ENCODE peak calls at places on chromosomes 13 and 19, in nine cellular contexts. K is hypothalamus; C is ovary; P is SK-N-MC; N is AG09319; F is GM12891; W is stimulated activated CD8-positive, alpha-beta memory T cell treated with anti-CD3 and anti-CD28 coated beads, Interleukin-4, amount 100 ng/mL, for 48 hours; G is RWPE1; Z is mucosa of descending colon. Q is an unnamed sample.
A peak's percentile ranks its signal among the peaks of the same experiment; 100 is the strongest.

GRCh38 chr13:61852116-61852515 is 436.5 kb upstream of the PCDH20 start:
- DNase-seq in W (no peak), Z (no peak), F (no peak), K (no peak), G (no peak), N (no peak), P (peak; percentile 34), C (no peak), Q (no peak)

GRCh38 chr13:113211774-113212173 is 2.4 kb downstream of the CUL4A start:
- DNase-seq in C (no peak), K (no peak), W (no peak), G (no peak), F (no peak), P (no peak), Z (no peak), N (no peak), Q (no peak)

GRCh38 chr13:70394149-70394548 is 285.9 kb upstream of the KLHL1 start:
- DNase-seq in Z (no peak), N (no peak), F (no peak), C (no peak), K (no peak), P (no peak), G (no peak), W (no peak), Q (no peak)

GRCh38 chr13:45178349-45179142 is 22.3 kb downstream of the KCTD4 start:
- DNase-seq in C (no peak), W (no peak), K (no peak), P (no peak), N (no peak), G (no peak), F (no peak), Z (no peak), Q (no peak)

GRCh38 chr19:29517412-29517811 is 8.4 kb upstream of the VSTM2B start:
- DNase-seq in G (no peak), K (no peak), P (no peak), Z (no peak), F (no peak), W (no peak), C (no peak), N (no peak), Q (no peak)

GRCh38 chr13:65454403-65454802 is 1775.7 kb downstream of the PCDH9 start:
- DNase-seq in C (no peak), W (no peak), G (no peak), N (no peak), F (no peak), Z (no peak), K (no peak), P (no peak), Q (no peak)

GRCh38 chr19:29188704-29189375 is 24.1 kb downstream of the UQCRFS1 start:
- DNase-seq in C (no peak), W (no peak), N (no peak), G (no peak), F (no peak), K (no peak), Z (no peak), P (no peak), Q (no peak)

GRCh38 chr13:57408312-57408711 is 223.2 kb upstream of the PCDH17 start:
- DNase-seq in P (no peak), W (no peak), F (no peak), Z (no peak), K (no peak), N (no peak), C (no peak), G (no peak), Q (no peak)

GRCh38 chr19:52094526-52094925 is 1.0 kb downstream of the ZNF841 start:
- DNase-seq in Z (no peak), W (no peak), F (no peak), K (no peak), C (no peak), P (no peak), N (no peak), G (no peak), Q (no peak)

GRCh38 chr13:112160558-112160957 is 93.6 kb downstream of the SOX1 start:
- DNase-seq in F (no peak), Z (peak; percentile 10), N (no peak), K (no peak), G (no peak), P (no peak), W (no peak), C (no peak), Q (no peak)

GRCh38 chr13:27229642-27230041 is 21.7 kb upstream of the RPL21 start:
- DNase-seq in W (no peak), Z (no peak), G (no peak), F (no peak), P (no peak), K (no peak), C (no peak), N (no peak), Q (no peak)

GRCh38 chr19:38099966-38100365 is 124.1 kb downstream of the DPF1 start:
- DNase-seq in F (no peak), G (no peak), K (no peak), N (no peak), C (no peak), Z (no peak), P (no peak), W (no peak), Q (no peak)

GRCh38 chr13:33153421-33154381 is 131.9 kb downstream of the STARD13 start:
- DNase-seq in F (no peak), Z (peak; percentile 22), W (no peak), K (no peak), N (no peak), C (no peak), G (no peak), P (no peak), Q (no peak)

GRCh38 chr19:2255982-2256685 is at the start of gene JSRP1:
- DNase-seq in Z (no peak), W (no peak), K (no peak), N (no peak), C (no peak), F (no peak), P (no peak), G (no peak), Q (no peak)

GRCh38 chr19:35177377-35178274 is 23.1 kb downstream of the FXYD5 start:
- DNase-seq in P (no peak), K (no peak), F (no peak), Z (no peak), N (no peak), G (no peak), C (no peak), W (peak; percentile 20), Q (no peak)

GRCh38 chr13:44276061-44276460 is 97.6 kb upstream of the SERP2 start:
- DNase-seq in F (no peak), P (no peak), C (no peak), Z (no peak), G (no peak), K (no peak), W (no peak), N (no peak), Q (no peak)

GRCh38 chr13:61383101-61383500 is 32.5 kb downstream of the PCDH20 start:
- DNase-seq in G (no peak), Z (no peak), C (no peak), W (no peak), K (no peak), F (no peak), P (no peak), N (no peak), Q (no peak)

GRCh38 chr19:41437944-41438574 is 1.7 kb downstream of the DMAC2 start:
- DNase-seq in K (no peak), G (no peak), Z (no peak), W (no peak), P (no peak), N (no peak), C (no peak), F (no peak), Q (no peak)

GRCh38 chr19:13164370-13165090 is 14.3 kb downstream of the IER2 start:
- DNase-seq in P (no peak), Z (peak; percentile 76), K (peak; percentile 15), N (no peak), C (peak; percentile 54), F (no peak), G (peak; percentile 50), W (peak; percentile 60), Q (no peak)

GRCh38 chr13:50195045-50195444 is 179.8 kb downstream of the KCNRG start:
- DNase-seq in N (no peak), Z (no peak), P (no peak), C (no peak), K (no peak), G (no peak), W (no peak), F (no peak), Q (no peak)

GRCh38 chr13:27014406-27015359 is 156.9 kb downstream of the USP12 start:
- DNase-seq in G (no peak), N (no peak), Z (no peak), P (no peak), C (no peak), F (no peak), W (no peak), K (no peak), Q (no peak)

GRCh38 chr19:6767081-6767356 is 216 bp downstream of the SH2D3A start:
- DNase-seq in N (no peak), C (no peak), W (no peak), F (no peak), Z (peak; percentile 75), G (peak; percentile 58), P (no peak), K (no peak), Q (no peak)

GRCh38 chr13:73536865-73537264 is 478.1 kb downstream of the KLF5 start:
- DNase-seq in C (no peak), K (no peak), N (no peak), Z (no peak), F (no peak), P (no peak), W (no peak), G (no peak), Q (no peak)

GRCh38 chr13:42272115-42272756 is at the start of gene AKAP11:
- DNase-seq in G (peak; percentile 44), P (no peak), W (peak; percentile 68), C (no peak), N (no peak), Z (peak; percentile 57), K (peak; percentile 46), F (no peak), Q (no peak)

GRCh38 chr19:39264306-39265290 is 3.6 kb upstream of the IFNL2 start:
- DNase-seq in C (no peak), G (no peak), P (no peak), Z (no peak), F (no peak), W (no peak), N (no peak), K (no peak), Q (no peak)

GRCh38 chr13:59111711-59112110 is 1052.0 kb downstream of the DIAPH3 start:
- DNase-seq in F (no peak), Z (no peak), G (no peak), C (no peak), N (no peak), P (no peak), W (no peak), K (no peak), Q (no peak)

GRCh38 chr13:51370116-51370515 is 30.6 kb downstream of the SERPINE3 start:
- DNase-seq in C (no peak), P (no peak), G (no peak), Z (no peak), K (no peak), W (no peak), N (no peak), F (no peak), Q (no peak)

GRCh38 chr13:26022538-26023292 is 29.1 kb downstream of the SHISA2 start:
- DNase-seq in Z (peak; percentile 14), P (no peak), G (peak; percentile 46), C (no peak), N (peak; percentile 12), W (no peak), K (no peak), F (no peak), Q (no peak)

GRCh38 chr13:96781141-96781540 is 213.1 kb downstream of the OXGR1 start:
- DNase-seq in N (no peak), Z (no peak), C (no peak), F (no peak), W (no peak), K (no peak), P (no peak), G (no peak), Q (no peak)

GRCh38 chr19:19171821-19172532 is 1.9 kb upstream of the MEF2B start:
- DNase-seq in F (no peak), K (no peak), N (peak; percentile 25), Z (no peak), W (no peak), C (no peak), P (no peak), G (no peak), Q (no peak)

GRCh38 chr19:5790573-5791520 is at the start of gene DUS3L:
- DNase-seq in C (peak; percentile 97), P (peak; percentile 92), W (peak; percentile 99), F (peak; percentile 99), G (peak; percentile 97), Z (peak; percentile 98), K (peak; percentile 87), N (peak; percentile 95), Q (peak; percentile 100)